ENCODE peak calls at places on chromosomes 5 and 9, in seven cellular contexts. G is tibial artery; S is OCI-LY7; Y is colonic mucosa; A is esophagus squamous epithelium; W is CD8-positive, alpha-beta T cell; D is uterus. Q is an unnamed sample.
A peak's percentile ranks its signal among the peaks of the same experiment; 100 is the strongest.

GRCh38 chr5:570886-571285 is 41.3 kb upstream of the CEP72 start:
- DNase-seq in G (no peak), S (no peak), Y (no peak), A (no peak), W (no peak), D (no peak), Q (no peak)

GRCh38 chr9:33239922-33240321 is at the start of gene SPINK4:
- DNase-seq in G (no peak), S (no peak), Y (peak; percentile 52), A (no peak), W (no peak), D (no peak), Q (peak; percentile 13)

GRCh38 chr9:127742435-127743088 is 7.5 kb upstream of the TOR2A start:
- DNase-seq in G (no peak), S (no peak), Y (no peak), A (no peak), W (no peak), D (peak; percentile 62), Q (no peak)

GRCh38 chr9:68844623-68845612 is 139.9 kb downstream of the PIP5K1B start:
- DNase-seq in G (peak; percentile 36), S (peak; percentile 67), Y (peak; percentile 37), A (no peak), W (no peak), D (peak; percentile 38), Q (peak; percentile 12)

GRCh38 chr9:2016411-2017208 is 1.5 kb downstream of the SMARCA2 start:
- DNase-seq in G (peak; percentile 87), S (peak; percentile 73), Y (peak; percentile 88), A (peak; percentile 18), W (peak; percentile 28), D (peak; percentile 75), Q (peak; percentile 72)

GRCh38 chr5:21219255-21219654 is 1231.3 kb upstream of the CDH18 start:
- DNase-seq in G (no peak), S (no peak), Y (no peak), A (no peak), W (no peak), D (no peak), Q (peak; percentile 59)

GRCh38 chr5:36836831-36837230 is 39.7 kb upstream of the NIPBL start:
- DNase-seq in G (no peak), S (no peak), Y (no peak), A (no peak), W (no peak), D (no peak), Q (no peak)

GRCh38 chr5:160548949-160549665 is 127.5 kb downstream of the PTTG1 start:
- DNase-seq in G (no peak), S (no peak), Y (no peak), A (no peak), W (no peak), D (no peak), Q (no peak)

GRCh38 chr9:133238272-133238850 is 29.3 kb upstream of the OBP2B start:
- DNase-seq in G (peak; percentile 56), S (no peak), Y (peak; percentile 95), A (no peak), W (no peak), D (peak; percentile 81), Q (peak; percentile 88)

GRCh38 chr5:33174376-33174775 is 266.4 kb upstream of the TARS1 start:
- DNase-seq in G (no peak), S (no peak), Y (no peak), A (no peak), W (no peak), D (no peak), Q (no peak)

GRCh38 chr9:130256644-130257043 is 8.9 kb upstream of the HMCN2 start:
- DNase-seq in G (no peak), S (no peak), Y (no peak), A (no peak), W (no peak), D (no peak), Q (no peak)

GRCh38 chr9:33719581-33720374 is 75.6 kb upstream of the PRSS3 start:
- DNase-seq in G (no peak), S (peak; percentile 40), Y (no peak), A (no peak), W (no peak), D (no peak), Q (peak; percentile 9)

GRCh38 chr5:77679791-77680190 is 41.3 kb upstream of the OTP start:
- DNase-seq in G (no peak), S (no peak), Y (no peak), A (no peak), W (no peak), D (no peak), Q (no peak)

GRCh38 chr5:395921-396714 is 46.9 kb upstream of the EXOC3 start:
- DNase-seq in G (no peak), S (no peak), Y (no peak), A (no peak), W (no peak), D (no peak), Q (no peak)

DNA sequence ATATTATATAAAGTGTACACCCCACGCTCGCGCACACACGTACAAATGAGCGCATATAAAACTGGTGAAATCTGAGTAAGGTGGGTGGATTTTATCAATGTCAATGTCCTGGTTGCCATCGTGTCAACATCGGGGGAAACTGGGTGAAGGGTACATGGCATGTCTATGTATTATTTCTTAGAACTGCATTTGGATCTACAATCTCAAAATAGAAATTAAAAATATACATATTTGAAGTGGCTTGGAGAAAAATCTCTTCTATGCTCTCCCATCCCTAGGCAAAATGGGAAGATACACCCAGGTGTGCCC is 763 bp upstream of the WHRN start:
- DNase-seq in G (no peak), S (no peak), Y (no peak), A (no peak), W (no peak), D (no peak), Q (no peak)
- H3K4me3 ChIP-seq in G (no peak overlapping the region), S (peak overlapping the region; percentile 66), Y (peak overlapping the region; percentile 61), A (no peak overlapping the region), W (peak overlapping the region; percentile 51), D (peak overlapping the region; percentile 70), Q (peak overlapping the region; percentile 84)

DNA sequence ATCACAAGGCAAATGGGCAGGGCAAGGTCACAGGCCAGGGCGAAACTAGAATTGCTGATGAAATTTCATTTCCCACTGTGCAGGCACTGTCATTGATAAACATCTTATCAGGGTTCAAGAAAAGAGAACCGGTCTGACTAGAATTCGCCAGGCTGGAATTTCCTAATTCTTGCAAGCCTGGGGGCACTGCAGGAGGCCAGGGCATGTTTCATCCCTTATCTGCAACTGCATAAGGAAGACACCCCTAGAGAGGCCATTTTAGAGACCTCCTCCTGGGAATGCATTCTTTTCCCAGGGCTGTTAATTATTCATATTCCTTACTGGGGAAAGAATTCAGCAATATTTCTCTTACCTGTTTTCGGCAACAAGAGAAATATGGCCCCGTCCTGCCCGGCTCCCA is 266.2 kb upstream of the CYLC2 start:
- DNase-seq in G (no peak), S (no peak), Y (no peak), A (no peak), W (no peak), D (no peak), Q (no peak)
- H3K9me3 ChIP-seq in G (no peaks in the 10 kb centered on the region), S (no peaks in the 10 kb centered on the region), Y (no peaks in the 10 kb centered on the region), A (peaks cover 8% of the 10 kb centered on the region), W (peaks cover 4% of the 10 kb centered on the region), D (no peaks in the 10 kb centered on the region), Q (no peaks in the 10 kb centered on the region)

GRCh38 chr9:92632641-92633040 is 37.3 kb downstream of the IPPK start:
- DNase-seq in G (no peak), S (no peak), Y (no peak), A (no peak), W (no peak), D (no peak), Q (no peak)

GRCh38 chr9:92627651-92628050 is 42.3 kb downstream of the IPPK start:
- DNase-seq in G (no peak), S (no peak), Y (no peak), A (no peak), W (no peak), D (no peak), Q (no peak)

GRCh38 chr9:92634712-92635605 is 35.0 kb downstream of the IPPK start:
- DNase-seq in G (peak; percentile 72), S (peak; percentile 71), Y (peak; percentile 75), A (no peak), W (peak; percentile 31), D (peak; percentile 88), Q (peak; percentile 55)

GRCh38 chr9:92633879-92634278 is 36.1 kb downstream of the IPPK start:
- DNase-seq in G (no peak), S (no peak), Y (no peak), A (no peak), W (no peak), D (peak; percentile 16), Q (no peak)

DNA sequence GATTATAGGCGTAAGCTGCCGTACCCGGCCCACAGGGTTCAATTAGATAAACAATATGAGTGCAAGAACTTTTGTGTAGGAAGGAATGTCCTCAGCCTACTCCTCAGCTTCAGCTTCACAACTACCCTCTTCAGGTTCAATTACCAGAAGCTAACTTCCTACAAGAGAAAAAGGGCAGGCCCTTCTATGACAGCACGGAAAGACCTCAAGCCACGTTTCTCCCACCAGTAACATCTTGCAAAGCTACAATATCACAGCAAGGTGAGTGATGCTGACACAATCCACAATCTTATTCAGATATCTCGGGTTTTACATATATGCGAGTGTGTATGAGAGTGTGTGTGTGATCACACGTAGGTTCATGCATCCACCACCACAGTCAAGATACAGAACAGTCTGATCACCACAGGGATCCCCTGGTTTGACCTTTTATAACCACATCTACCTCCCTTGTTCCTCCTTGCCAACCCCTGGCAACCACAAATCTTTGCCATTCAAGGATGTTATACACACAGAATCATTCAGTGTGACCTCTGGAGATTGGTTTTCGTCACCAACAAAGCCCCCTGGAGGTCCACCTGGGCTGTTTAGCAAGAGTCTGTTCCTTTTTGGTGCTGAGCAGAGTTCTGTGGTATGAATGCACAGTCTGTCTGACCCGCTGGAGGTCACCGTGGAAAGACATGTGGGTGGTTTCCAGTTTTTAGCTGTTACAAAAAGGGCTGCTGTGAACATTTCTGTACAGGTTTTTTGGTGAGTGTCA is 38.3 kb downstream of the IPPK start:
- DNase-seq in G (no peak), S (no peak), Y (no peak), A (no peak), W (no peak), D (no peak), Q (no peak)
- H3K36me3 ChIP-seq in G (peaks cover 52% of the 10 kb centered on the region), S (peaks cover 71% of the 10 kb centered on the region), Y (peaks cover under 1% of the 10 kb centered on the region), A (peaks cover 36% of the 10 kb centered on the region), W (peaks cover 33% of the 10 kb centered on the region), D (no peaks in the 10 kb centered on the region), Q (peaks cover 65% of the 10 kb centered on the region)

GRCh38 chr5:155013526-155013925 is at the start of gene KIF4B:
- DNase-seq in G (no peak), S (no peak), Y (no peak), A (no peak), W (no peak), D (no peak), Q (no peak)

GRCh38 chr5:155004138-155004744 is 9.3 kb upstream of the KIF4B start:
- DNase-seq in G (no peak), S (peak; percentile 5), Y (no peak), A (no peak), W (no peak), D (no peak), Q (peak; percentile 26)

GRCh38 chr5:155010881-155011280 is 2.7 kb upstream of the KIF4B start:
- DNase-seq in G (no peak), S (no peak), Y (no peak), A (no peak), W (no peak), D (no peak), Q (no peak)

DNA sequence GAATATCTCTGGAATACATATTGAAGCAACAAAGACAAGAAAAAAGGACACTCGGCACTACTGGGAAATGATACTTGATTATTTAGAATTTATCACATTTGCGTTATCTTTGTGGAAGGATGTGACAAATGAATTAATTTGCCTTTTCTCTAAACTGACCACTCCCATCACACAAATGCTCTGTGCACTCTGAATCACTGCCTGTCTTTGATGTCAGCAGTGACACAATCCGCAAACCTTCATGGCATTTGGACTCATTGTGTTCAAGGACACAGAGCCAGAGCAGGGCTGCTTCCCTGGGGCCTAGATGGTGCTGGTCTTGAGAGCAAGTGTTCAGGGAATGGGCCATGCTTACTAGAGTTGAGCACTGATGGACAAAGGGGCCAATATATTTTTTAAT is 4.9 kb upstream of the KIF4B start:
- DNase-seq in G (no peak), S (no peak), Y (no peak), A (no peak), W (no peak), D (no peak), Q (no peak)
- H3K4me3 ChIP-seq in G (no peak overlapping the region), S (no peak overlapping the region), Y (no peak overlapping the region), A (no peak overlapping the region), W (no peak overlapping the region), D (no peak overlapping the region), Q (no peak overlapping the region)

Q was measured in MG63.